ENCODE peak calls at places on chromosomes 16 and 17, in seven cellular contexts. B, Y, A, K, R, U and S are unnamed samples.

GRCh38 chr17:1110844-1111598 is 68.8 kb downstream of the ABR start:
- DNase-seq in B (no peak), Y (peak; percentile 53), A (peak; percentile 72), K (peak; percentile 50), R (peak; percentile 28), U (peak; percentile 74), S (no peak)

GRCh38 chr17:19708431-19709175 is 7.8 kb downstream of the SLC47A2 start:
- DNase-seq in B (no peak), Y (no peak), A (no peak), K (no peak), R (no peak), U (no peak), S (no peak)

GRCh38 chr17:31724619-31725018 is 134.4 kb downstream of the COPRS start:
- DNase-seq in B (no peak), Y (no peak), A (no peak), K (no peak), R (no peak), U (no peak), S (no peak)

GRCh38 chr16:898761-899677 is 71.8 kb downstream of the LMF1 start:
- DNase-seq in B (no peak), Y (no peak), A (no peak), K (no peak), R (no peak), U (no peak), S (no peak)

GRCh38 chr17:79043191-79043930 is 19.4 kb downstream of the C1QTNF1 start:
- DNase-seq in B (no peak), Y (no peak), A (no peak), K (no peak), R (no peak), U (no peak), S (no peak)

GRCh38 chr17:70072900-70073299 is 2.1 kb upstream of the KCNJ16 start:
- DNase-seq in B (no peak), Y (peak; percentile 32), A (no peak), K (peak; percentile 33), R (no peak), U (no peak), S (no peak)

GRCh38 chr16:4365615-4366014 is 6.0 kb upstream of the VASN start:
- DNase-seq in B (no peak), Y (no peak), A (no peak), K (no peak), R (no peak), U (no peak), S (no peak)

GRCh38 chr17:74123350-74123749 is 80.1 kb upstream of the RPL38 start:
- DNase-seq in B (no peak), Y (no peak), A (no peak), K (no peak), R (no peak), U (no peak), S (no peak)

GRCh38 chr17:75370288-75370687 is 35.2 kb downstream of the GRB2 start:
- DNase-seq in B (peak; percentile 44), Y (no peak), A (no peak), K (peak; percentile 51), R (no peak), U (peak; percentile 43), S (no peak)

GRCh38 chr17:48546924-48547838 is 2.3 kb upstream of the HOXB2 start:
- DNase-seq in B (no peak), Y (no peak), A (peak; percentile 81), K (no peak), R (no peak), U (no peak), S (no peak)

GRCh38 chr16:48628359-48628985 is 18.5 kb upstream of the N4BP1 start:
- DNase-seq in B (peak; percentile 11), Y (no peak), A (no peak), K (no peak), R (no peak), U (no peak), S (no peak)

GRCh38 chr17:75125984-75126383 is 5.6 kb downstream of the NT5C start:
- DNase-seq in B (no peak), Y (no peak), A (no peak), K (no peak), R (no peak), U (no peak), S (no peak)

GRCh38 chr16:8818499-8819270 is 21.0 kb downstream of the PMM2 start:
- DNase-seq in B (no peak), Y (no peak), A (no peak), K (no peak), R (no peak), U (no peak), S (no peak)

GRCh38 chr17:75614006-75614405 is 19.2 kb upstream of the SMIM5 start:
- DNase-seq in B (no peak), Y (no peak), A (no peak), K (no peak), R (no peak), U (no peak), S (no peak)

GRCh38 chr16:29784157-29784556 is 6.1 kb downstream of the ZG16 start:
- DNase-seq in B (no peak), Y (no peak), A (no peak), K (no peak), R (no peak), U (no peak), S (no peak)

GRCh38 chr16:26987631-26988030 is 79.1 kb upstream of the C16orf82 start:
- DNase-seq in B (no peak), Y (no peak), A (no peak), K (no peak), R (no peak), U (no peak), S (no peak)

GRCh38 chr17:21037117-21037803 is 5.6 kb downstream of the USP22 start:
- DNase-seq in B (no peak), Y (no peak), A (no peak), K (no peak), R (no peak), U (no peak), S (no peak)

GRCh38 chr17:34852141-34852540 is 109.1 kb downstream of the CCT6B start:
- DNase-seq in B (no peak), Y (no peak), A (no peak), K (no peak), R (no peak), U (no peak), S (no peak)

GRCh38 chr17:61414936-61415251 is 15.3 kb downstream of the TBX2 start:
- DNase-seq in B (peak; percentile 18), Y (no peak), A (no peak), K (no peak), R (no peak), U (no peak), S (no peak)

DNA sequence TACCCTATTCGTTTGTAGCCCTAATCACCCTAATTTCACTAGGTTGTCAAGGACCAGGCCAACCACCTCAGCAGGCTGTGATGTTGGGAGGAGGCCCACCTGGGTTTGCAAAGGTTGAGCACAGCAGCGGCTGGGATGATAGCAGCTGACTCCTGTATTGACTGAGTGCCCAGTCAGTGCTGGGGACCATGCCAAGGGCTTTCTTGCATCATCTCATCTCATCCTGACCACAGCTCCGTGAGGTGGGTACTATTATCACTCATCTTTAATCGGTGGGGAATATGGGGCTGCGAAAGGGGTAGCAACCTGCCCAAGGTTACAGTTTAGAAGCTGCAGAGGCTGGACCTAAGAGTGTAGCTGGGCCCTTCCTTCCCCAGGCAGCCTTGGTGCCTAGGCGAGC is 11.7 kb downstream of the ATPAF2 start:
- DNase-seq in B (no peak), Y (no peak), A (no peak), K (peak; percentile 28), R (no peak), U (no peak), S (peak; percentile 80)
- H3K27ac ChIP-seq in B (no peak overlapping the region), Y (no peak overlapping the region), A (no peak overlapping the region), K (no peak overlapping the region), R (no peak overlapping the region), U (peak overlapping the region; percentile 58), S (no peak overlapping the region)

GRCh38 chr16:65122974-65123845 is 1.3 kb upstream of the CDH11 start:
- DNase-seq in B (peak; percentile 26), Y (peak; percentile 89), A (peak; percentile 79), K (peak; percentile 25), R (peak; percentile 62), U (peak; percentile 63), S (peak; percentile 54)
- H3K4me3 ChIP-seq in B (peak overlapping the region; percentile 60), Y (peak overlapping the region; percentile 59), A (peak overlapping the region; percentile 68), K (no peak overlapping the region), R (peak overlapping the region; percentile 76), U (peak overlapping the region; percentile 69), S (peak overlapping the region; percentile 33)

GRCh38 chr17:62857526-62857925 is 49.4 kb upstream of the MARCHF10 start:
- DNase-seq in B (no peak), Y (no peak), A (no peak), K (no peak), R (no peak), U (no peak), S (no peak)

GRCh38 chr17:62856594-62856993 is 48.5 kb upstream of the MARCHF10 start:
- DNase-seq in B (no peak), Y (no peak), A (no peak), K (no peak), R (no peak), U (no peak), S (no peak)

GRCh38 chr17:62852195-62852594 is 44.1 kb upstream of the MARCHF10 start:
- DNase-seq in B (no peak), Y (no peak), A (no peak), K (no peak), R (no peak), U (no peak), S (no peak)

GRCh38 chr17:62854026-62854425 is 45.9 kb upstream of the MARCHF10 start:
- DNase-seq in B (no peak), Y (no peak), A (no peak), K (no peak), R (no peak), U (no peak), S (peak; percentile 9)

GRCh38 chr17:62855136-62855535 is 47.0 kb upstream of the MARCHF10 start:
- DNase-seq in B (no peak), Y (no peak), A (no peak), K (no peak), R (no peak), U (no peak), S (no peak)
- TF ChIP-seq POLR2A in B (no peak), Y (no peak), A (no peak), K (no peak), R (no peak), U (no peak), S (no peak)

GRCh38 chr16:85839681-85840240 is 40.3 kb downstream of the COX4I1 start:
- DNase-seq in B (no peak), Y (no peak), A (no peak), K (no peak), R (no peak), U (no peak), S (no peak)

GRCh38 chr16:85840395-85840794 is 40.9 kb downstream of the COX4I1 start:
- DNase-seq in B (no peak), Y (no peak), A (no peak), K (no peak), R (no peak), U (no peak), S (no peak)

GRCh38 chr16:85842435-85842834 is 42.9 kb downstream of the COX4I1 start:
- DNase-seq in B (no peak), Y (no peak), A (no peak), K (no peak), R (no peak), U (no peak), S (no peak)

GRCh38 chr16:85838876-85839585 is 39.5 kb downstream of the COX4I1 start:
- DNase-seq in B (no peak), Y (no peak), A (no peak), K (no peak), R (no peak), U (no peak), S (no peak)

DNA sequence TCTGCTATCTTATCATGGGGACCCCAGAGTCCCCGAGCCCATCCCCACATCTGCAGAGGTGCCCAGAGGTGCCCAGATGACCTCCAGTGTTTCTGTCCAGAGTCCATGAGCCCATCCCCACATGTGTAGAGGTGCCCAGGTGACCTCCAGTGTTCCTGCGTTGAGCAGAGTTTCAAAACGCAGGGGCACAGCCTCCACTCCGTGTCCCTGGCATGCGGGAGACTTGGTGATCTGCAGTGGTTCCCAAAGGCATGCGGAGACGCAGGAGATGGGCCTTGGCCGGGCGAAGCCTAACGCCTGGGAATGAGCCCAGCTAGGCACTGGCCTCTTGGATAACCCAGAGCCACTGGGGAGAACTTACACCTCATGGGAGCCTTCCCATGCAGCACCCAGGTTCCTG is 41.3 kb downstream of the COX4I1 start:
- DNase-seq in B (no peak), Y (no peak), A (no peak), K (no peak), R (no peak), U (no peak), S (no peak)
- H3K27ac ChIP-seq in B (no peak overlapping the region), Y (no peak overlapping the region), A (no peak overlapping the region), K (no peak overlapping the region), R (no peak overlapping the region), U (no peak overlapping the region), S (no peak overlapping the region)